ENCODE peak calls at places on chromosome 10, in nine cellular contexts. V is right lobe of liver, T is GM06990, G is retinal pigment epithelial cell, A is SK-N-SH, R is uterus, Y is mesendoderm, J is AG09309, U is aorta. F is an unnamed sample.

GRCh38 chr10:70759769-70760168 is 25.4 kb downstream of the TBATA start:
- DNase-seq in V (no peak), T (no peak), G (no peak), A (no peak), R (no peak), Y (peak), J (no peak), U (peak), F (no peak)

GRCh38 chr10:133270204-133270603 is 6.5 kb downstream of the ADAM8 start:
- DNase-seq in V (no peak), T (no peak), G (no peak), A (no peak), R (no peak), Y (no peak), J (no peak), U (no peak), F (no peak)

GRCh38 chr10:16952610-16953009 is 135.4 kb upstream of the RSU1 start:
- DNase-seq in V (no peak), T (no peak), G (peak), A (no peak), R (no peak), Y (peak), J (no peak), U (no peak), F (no peak)

GRCh38 chr10:103497161-103497915 is 3.8 kb downstream of the NEURL1 start:
- DNase-seq in V (no peak), T (no peak), G (no peak), A (no peak), R (no peak), Y (no peak), J (no peak), U (no peak), F (no peak)

GRCh38 chr10:88172159-88172558 is 308.7 kb downstream of the PTEN start:
- DNase-seq in V (no peak), T (no peak), G (no peak), A (no peak), R (no peak), Y (no peak), J (no peak), U (no peak), F (no peak)

GRCh38 chr10:122475581-122475980 is 14.2 kb downstream of the HTRA1 start:
- DNase-seq in V (no peak), T (no peak), G (no peak), A (peak), R (no peak), Y (no peak), J (no peak), U (no peak), F (no peak)

GRCh38 chr10:19638173-19638872 is 177.9 kb upstream of the PLXDC2 start:
- DNase-seq in V (peak), T (no peak), G (peak), A (no peak), R (no peak), Y (no peak), J (peak), U (no peak), F (peak)

GRCh38 chr10:120048358-120048757 is 155.8 kb downstream of the SEC23IP start:
- DNase-seq in V (no peak), T (no peak), G (no peak), A (no peak), R (no peak), Y (no peak), J (no peak), U (no peak), F (no peak)

GRCh38 chr10:96718304-96718990 is 1.9 kb downstream of the PIK3AP1 start:
- DNase-seq in V (no peak), T (no peak), G (no peak), A (no peak), R (no peak), Y (no peak), J (no peak), U (no peak), F (no peak)

GRCh38 chr10:94630017-94630688 is 53.4 kb upstream of the CYP2C18 start:
- DNase-seq in V (no peak), T (peak), G (no peak), A (peak), R (no peak), Y (peak), J (no peak), U (no peak), F (no peak)

GRCh38 chr10:89502556-89502955 is 32.8 kb downstream of the SLC16A12 start:
- DNase-seq in V (no peak), T (no peak), G (peak), A (no peak), R (no peak), Y (no peak), J (no peak), U (no peak), F (no peak)

GRCh38 chr10:46239999-46240683 is 46.7 kb upstream of the ANTXRL start:
- DNase-seq in V (peak), T (no peak), G (no peak), A (no peak), R (peak), Y (no peak), J (no peak), U (no peak), F (no peak)

GRCh38 chr10:124033887-124034218 is 59.5 kb downstream of the CHST15 start:
- DNase-seq in V (peak), T (no peak), G (peak), A (peak), R (no peak), Y (no peak), J (no peak), U (peak), F (no peak)

GRCh38 chr10:10131984-10132383 is 885.7 kb upstream of the CELF2 start:
- DNase-seq in V (no peak), T (no peak), G (no peak), A (no peak), R (no peak), Y (no peak), J (no peak), U (no peak), F (no peak)

GRCh38 chr10:16652154-16652553 is 130.5 kb upstream of the C1QL3 start:
- DNase-seq in V (no peak), T (no peak), G (no peak), A (no peak), R (no peak), Y (peak), J (peak), U (no peak), F (no peak)

GRCh38 chr10:28375399-28376354 is 72.8 kb upstream of the MPP7 start:
- DNase-seq in V (no peak), T (no peak), G (no peak), A (no peak), R (peak), Y (peak), J (no peak), U (no peak), F (no peak)

GRCh38 chr10:47331491-47331890 is 9.2 kb downstream of the GDF2 start:
- DNase-seq in V (no peak), T (no peak), G (no peak), A (no peak), R (no peak), Y (no peak), J (no peak), U (peak), F (no peak)

GRCh38 chr10:60732240-60733188 is 45.8 kb upstream of the CDK1 start:
- DNase-seq in V (peak), T (no peak), G (no peak), A (no peak), R (peak), Y (peak), J (no peak), U (peak), F (no peak)

GRCh38 chr10:78349165-78349516 is 315.5 kb downstream of the RPS24 start:
- DNase-seq in V (peak), T (no peak), G (no peak), A (no peak), R (peak), Y (no peak), J (no peak), U (no peak), F (no peak)

GRCh38 chr10:104052351-104052885 is 33.3 kb downstream of the COL17A1 start:
- DNase-seq in V (no peak), T (no peak), G (no peak), A (no peak), R (no peak), Y (no peak), J (no peak), U (no peak), F (no peak)

GRCh38 chr10:27744478-27745379 is 890 bp downstream of the MKX start:
- DNase-seq in V (no peak), T (peak), G (no peak), A (peak), R (peak), Y (peak), J (no peak), U (peak), F (no peak)

GRCh38 chr10:133161486-133162051 is 1.6 kb downstream of the KNDC1 start:
- DNase-seq in V (peak), T (no peak), G (no peak), A (no peak), R (peak), Y (peak), J (no peak), U (no peak), F (no peak)

GRCh38 chr10:80122746-80123145 is 9.8 kb upstream of the PLAC9 start:
- DNase-seq in V (no peak), T (no peak), G (no peak), A (no peak), R (no peak), Y (no peak), J (no peak), U (no peak), F (no peak)

GRCh38 chr10:11793762-11794479 is 29.2 kb upstream of the PROSER2 start:
- DNase-seq in V (peak), T (no peak), G (peak), A (no peak), R (no peak), Y (peak), J (no peak), U (peak), F (peak)

GRCh38 chr10:29923416-29923970 is 135.9 kb downstream of the JCAD start:
- DNase-seq in V (no peak), T (no peak), G (no peak), A (no peak), R (no peak), Y (no peak), J (no peak), U (no peak), F (no peak)

GRCh38 chr10:117544729-117545140 is 2.2 kb downstream of the EMX2 start:
- DNase-seq in V (no peak), T (no peak), G (no peak), A (no peak), R (peak), Y (peak), J (no peak), U (peak), F (no peak)

GRCh38 chr10:49398000-49398861 is 2.3 kb upstream of the DRGX start:
- DNase-seq in V (no peak), T (peak), G (no peak), A (peak), R (no peak), Y (peak), J (no peak), U (peak), F (no peak)

GRCh38 chr10:110852897-110853296 is 18.8 kb upstream of the PDCD4 start:
- DNase-seq in V (no peak), T (no peak), G (no peak), A (no peak), R (no peak), Y (no peak), J (no peak), U (no peak), F (no peak)

GRCh38 chr10:33455029-33455428 is 120.6 kb upstream of the NRP1 start:
- DNase-seq in V (no peak), T (no peak), G (no peak), A (no peak), R (no peak), Y (no peak), J (no peak), U (no peak), F (no peak)

GRCh38 chr10:26642896-26643653 is 54.4 kb upstream of the PDSS1 start:
- DNase-seq in V (no peak), T (no peak), G (no peak), A (peak), R (no peak), Y (peak), J (no peak), U (no peak), F (no peak)
- H3K4me3 ChIP-seq in V (no peak), T (no peak), G (no peak), A (peak), R (no peak), Y (no peak), J (no peak), U (no peak), F (no peak)

GRCh38 chr10:56359837-56360236 is 1.2 kb downstream of the ZWINT start:
- DNase-seq in V (no peak), T (no peak), G (no peak), A (no peak), R (no peak), Y (no peak), J (no peak), U (no peak), F (no peak)
- H3K4me3 ChIP-seq in V (no peak), T (peak), G (peak), A (peak), R (no peak), Y (no peak), J (peak), U (no peak), F (peak)

DNA sequence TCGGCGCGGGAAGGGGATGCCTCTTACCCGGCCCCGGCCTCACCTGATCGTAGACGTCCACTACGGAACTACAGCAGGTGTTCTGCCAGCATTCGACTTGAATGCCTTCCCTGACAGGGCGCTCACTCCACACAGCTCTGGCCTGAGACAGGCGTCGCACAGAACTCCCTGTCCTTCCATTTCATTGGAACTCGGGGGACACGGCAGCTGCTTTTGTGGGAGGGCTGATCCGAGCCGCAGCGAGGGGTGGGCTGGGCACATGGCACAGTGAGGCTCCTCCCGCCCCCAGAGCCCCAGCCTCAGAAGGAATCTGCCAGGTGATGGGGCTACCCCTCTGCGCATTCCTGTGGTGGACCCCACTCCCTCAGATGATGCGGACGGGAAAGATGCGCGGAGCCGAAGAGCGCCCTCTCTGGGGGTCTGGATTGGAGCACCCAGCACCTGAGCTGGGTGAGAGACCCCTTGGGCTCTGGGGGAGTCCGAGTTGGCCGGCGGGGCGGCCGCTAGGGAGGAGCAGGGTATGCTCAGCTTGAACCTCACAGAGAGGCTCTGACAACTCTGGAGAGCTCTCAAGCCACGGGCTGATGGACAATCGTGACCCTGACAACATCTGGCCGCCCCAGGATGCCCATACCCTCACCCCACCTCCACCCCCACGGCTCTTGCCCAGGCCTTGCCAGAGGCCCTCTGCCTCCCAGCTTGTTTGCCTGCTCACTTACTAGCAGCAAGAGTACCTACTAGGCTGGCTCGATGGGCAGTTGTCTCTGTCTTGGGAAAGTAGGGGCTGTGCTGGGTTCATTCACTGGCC is 36.6 kb downstream of the RASGEF1A start:
- DNase-seq in V (peak), T (no peak), G (no peak), A (no peak), R (peak), Y (no peak), J (no peak), U (peak), F (no peak)
- H3K4me3 ChIP-seq in V (peak), T (no peak), G (no peak), A (no peak), R (no peak), Y (no peak), J (no peak), U (no peak), F (no peak)

DNA sequence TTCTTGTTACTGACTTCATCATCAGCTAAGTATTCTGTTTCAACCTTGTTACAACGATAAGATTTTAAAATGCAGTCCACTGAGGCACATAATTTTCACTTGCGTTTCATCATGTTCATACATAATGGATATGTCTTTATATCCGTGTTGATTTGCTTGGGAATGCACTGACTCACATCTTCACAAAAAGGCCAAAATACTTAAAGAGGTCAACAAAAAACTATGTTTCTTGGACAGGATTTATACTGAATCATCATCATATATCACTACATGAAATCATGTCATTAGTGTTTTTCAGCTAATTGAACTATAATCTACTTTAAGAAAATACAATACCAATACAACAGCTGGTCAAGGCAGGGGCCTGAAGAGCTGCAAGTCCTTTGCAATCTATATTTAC is 324.5 kb upstream of the KLF6 start:
- DNase-seq in V (no peak), T (no peak), G (no peak), A (no peak), R (no peak), Y (no peak), J (no peak), U (no peak), F (no peak)
- H3K4me3 ChIP-seq in V (no peak), T (no peak), G (no peak), A (no peak), R (no peak), Y (no peak), J (no peak), U (no peak), F (no peak)

GRCh38 chr10:115047705-115048104 is 45.5 kb upstream of the ATRNL1 start:
- DNase-seq in V (no peak), T (no peak), G (no peak), A (no peak), R (no peak), Y (no peak), J (no peak), U (no peak), F (no peak)
- H3K4me3 ChIP-seq in V (no peak), T (no peak), G (no peak), A (no peak), R (no peak), Y (no peak), J (no peak), U (no peak), F (no peak)